ENCODE peak calls at places on chromosomes 12 and 14, in four cellular contexts. N is SK-N-SH, L is K562, M is endothelial cell of umbilical vein. D is an unnamed sample.
A peak's percentile ranks its signal among the peaks of the same experiment; 100 is the strongest.

GRCh38 chr12:99453831-99454538 is 193.6 kb upstream of the GARIN6 start:
- DNase-seq in M (no peak), L (no peak), N (no peak), D (no peak)

GRCh38 chr14:60760209-60760608 is 25.6 kb downstream of the MNAT1 start:
- DNase-seq in L (no peak), N (no peak), M (no peak), D (no peak)

GRCh38 chr12:114165921-114166320 is 199.8 kb upstream of the RBM19 start:
- DNase-seq in N (no peak), L (no peak), M (no peak), D (no peak)

GRCh38 chr12:97561321-97562230 is 99.0 kb downstream of the RMST start:
- DNase-seq in M (no peak), N (no peak), L (no peak), D (no peak)

GRCh38 chr12:50542448-50542847 is 37.7 kb downstream of the DIP2B start:
- DNase-seq in M (no peak), N (no peak), L (no peak), D (no peak)

GRCh38 chr14:60381909-60382308 is 104.0 kb downstream of the C14orf39 start:
- DNase-seq in M (no peak), L (no peak), N (no peak), D (no peak)

GRCh38 chr14:38224328-38224727 is 16.6 kb downstream of the SSTR1 start:
- DNase-seq in M (no peak), N (no peak), L (no peak), D (no peak)

GRCh38 chr12:52442600-52443061 is 8.5 kb upstream of the KRT75 start:
- DNase-seq in N (no peak), M (no peak), L (no peak), D (no peak)

GRCh38 chr12:126952106-126953007 is 1314.6 kb upstream of the TMEM132C start:
- DNase-seq in N (no peak), L (no peak), M (no peak), D (no peak)

GRCh38 chr12:42421844-42422779 is 96.1 kb downstream of the PPHLN1 start:
- DNase-seq in L (peak; percentile 18), N (peak; percentile 37), M (peak; percentile 96), D (no peak)

GRCh38 chr12:6532051-6532926 is 2.0 kb upstream of the GAPDH start:
- DNase-seq in L (peak; percentile 74), M (peak; percentile 90), N (peak; percentile 57), D (no peak)

GRCh38 chr12:107242189-107242588 is 148.8 kb upstream of the CRY1 start:
- DNase-seq in N (no peak), L (no peak), M (peak; percentile 11), D (no peak)

GRCh38 chr12:5789469-5789968 is 155.5 kb downstream of the ANO2 start:
- DNase-seq in M (no peak), N (no peak), L (no peak), D (no peak)

GRCh38 chr12:78888583-78888982 is 24.0 kb downstream of the SYT1 start:
- DNase-seq in M (no peak), L (no peak), N (no peak), D (no peak)

GRCh38 chr12:26126340-26127284 is 1.8 kb upstream of the BHLHE41 start:
- DNase-seq in L (peak; percentile 51), N (peak; percentile 90), M (peak; percentile 64), D (no peak)

GRCh38 chr12:3533703-3534386 is 42.8 kb downstream of the PRMT8 start:
- DNase-seq in L (no peak), N (peak; percentile 59), M (no peak), D (peak; percentile 20)

GRCh38 chr12:1630827-1631591 is 2.0 kb downstream of the WNT5B start:
- DNase-seq in M (no peak), L (no peak), N (peak; percentile 49), D (no peak)
- H3K9ac ChIP-seq in M (no peak overlapping the region), L (peak overlapping the region; percentile 17), N (no peak overlapping the region), D (no peak overlapping the region)

DNA sequence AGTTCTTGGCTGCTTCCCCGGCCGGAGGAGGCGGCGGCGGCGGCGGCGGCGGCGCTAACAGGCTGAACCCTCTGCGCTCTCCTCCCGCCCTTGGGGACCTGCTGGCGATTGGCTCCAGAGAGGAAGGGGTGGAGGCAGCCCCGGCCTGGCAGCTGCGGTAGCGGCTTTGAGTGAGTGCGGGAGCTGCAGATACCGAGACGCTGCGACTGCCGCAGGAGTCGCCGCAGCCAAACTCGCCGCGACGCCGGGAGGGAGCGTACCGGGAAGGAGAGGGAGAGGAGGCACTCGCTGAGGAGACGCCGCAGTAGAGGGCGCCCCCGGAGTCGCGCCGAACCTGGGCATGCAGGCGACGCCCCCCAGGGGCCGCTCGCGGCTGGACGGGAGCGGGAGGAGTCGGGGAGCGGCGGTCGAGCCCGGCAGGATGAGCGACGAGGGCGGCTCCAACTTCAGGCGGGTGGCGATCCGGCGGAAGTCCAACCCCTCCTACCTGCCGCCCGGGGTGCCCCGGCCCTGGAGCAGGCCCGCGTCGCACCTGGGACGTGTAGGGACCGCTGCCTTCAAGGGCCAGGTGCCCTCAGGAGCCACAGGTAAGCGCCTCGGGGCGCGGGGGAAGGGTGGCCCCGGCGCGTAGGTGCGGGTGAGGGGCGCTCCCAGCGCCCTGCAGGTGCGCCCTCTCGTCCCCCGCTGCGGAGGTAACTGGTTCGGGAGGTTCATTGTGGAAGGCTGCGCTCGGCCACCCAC is at the start of gene FGD4:
- DNase-seq in M (peak; percentile 92), N (peak; percentile 94), L (peak; percentile 68), D (no peak)
- TF ChIP-seq POLR2AphosphoS5 in M (peak; percentile 44), N (no peak), L (no peak), D (no peak)

GRCh38 chr12:102959391-102959790 is 1.9 kb downstream of the ASCL1 start:
- DNase-seq in L (no peak), M (no peak), N (no peak), D (no peak)

GRCh38 chr12:102957339-102958050 is at the start of gene ASCL1:
- DNase-seq in L (no peak), N (peak; percentile 83), M (peak; percentile 11), D (no peak)

GRCh38 chr12:102958073-102958829 is 777 bp downstream of the ASCL1 start:
- DNase-seq in M (peak; percentile 35), N (peak; percentile 80), L (no peak), D (no peak)

GRCh38 chr12:102956738-102957338 is 636 bp upstream of the ASCL1 start:
- DNase-seq in L (no peak), N (no peak), M (no peak), D (no peak)

DNA sequence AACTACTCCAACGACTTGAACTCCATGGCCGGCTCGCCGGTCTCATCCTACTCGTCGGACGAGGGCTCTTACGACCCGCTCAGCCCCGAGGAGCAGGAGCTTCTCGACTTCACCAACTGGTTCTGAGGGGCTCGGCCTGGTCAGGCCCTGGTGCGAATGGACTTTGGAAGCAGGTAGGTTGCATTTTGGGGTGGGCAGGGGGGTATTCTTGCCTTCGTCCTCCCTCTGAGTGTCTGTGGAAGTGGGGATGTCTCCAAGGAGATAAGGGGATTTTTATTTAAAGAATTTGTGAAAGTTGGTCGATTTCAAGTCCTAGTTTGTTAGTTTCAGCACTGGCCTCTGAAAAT is 1.3 kb downstream of the ASCL1 start:
- DNase-seq in M (no peak), L (no peak), N (no peak), D (no peak)
- H3K9ac ChIP-seq in M (no peak overlapping the region), L (no peak overlapping the region), N (no peak overlapping the region), D (no peak overlapping the region)

DNA sequence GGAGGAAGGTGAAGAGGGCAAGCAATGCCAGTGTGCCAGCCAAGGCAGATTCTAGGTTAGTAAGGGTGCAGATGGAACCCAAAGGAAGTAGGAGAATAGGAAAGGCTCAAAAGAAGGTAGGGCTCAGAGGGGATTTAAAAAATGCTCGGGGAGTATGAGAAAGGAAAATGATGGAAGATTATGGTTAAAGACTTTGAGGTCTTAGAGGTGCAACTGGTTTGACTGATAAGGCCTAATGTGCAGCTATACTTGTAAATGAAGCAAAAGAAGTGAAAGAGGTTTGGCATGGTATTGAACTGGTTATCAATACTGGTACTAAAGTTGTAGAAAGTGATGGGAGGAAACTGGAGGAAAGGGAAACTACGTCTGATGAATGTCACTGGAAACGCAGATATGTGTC is 94.7 kb downstream of the RPS6KA5 start:
- DNase-seq in N (no peak), L (no peak), M (no peak), D (no peak)
- TF ChIP-seq POLR2AphosphoS5 in N (no peak), L (no peak), M (no peak), D (no peak)

DNA sequence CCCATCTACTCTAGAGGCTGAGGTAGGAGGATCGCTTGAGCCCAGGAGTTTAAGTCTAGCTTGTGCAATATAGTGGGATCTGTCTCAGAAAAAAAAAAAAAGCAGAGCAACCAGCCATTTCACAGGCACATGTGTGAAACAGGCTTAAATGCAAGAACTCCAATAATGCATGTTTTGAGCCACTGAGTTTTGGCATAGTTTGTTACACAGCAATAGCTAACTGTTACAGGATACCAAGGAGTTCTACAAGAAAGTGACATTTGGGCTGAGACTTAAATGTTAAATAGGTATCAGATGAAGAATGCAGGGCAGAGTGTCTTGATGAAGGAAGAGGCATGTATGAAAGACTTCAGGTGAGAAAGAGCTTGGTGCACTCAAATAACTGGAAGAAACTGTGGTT is 240.0 kb upstream of the FOXN3 start:
- DNase-seq in M (no peak), L (no peak), N (no peak), D (no peak)
- H3K9ac ChIP-seq in M (no peak overlapping the region), L (no peak overlapping the region), N (no peak overlapping the region), D (no peak overlapping the region)

GRCh38 chr12:89351489-89352241 is 636 bp downstream of the DUSP6 start:
- DNase-seq in N (peak; percentile 69), L (no peak), M (no peak), D (no peak)
- TF ChIP-seq POLR2AphosphoS5 in N (no peak), L (no peak), M (no peak), D (no peak)

GRCh38 chr14:101790232-101790631 is 28.7 kb downstream of the PPP2R5C start:
- DNase-seq in L (no peak), N (no peak), M (no peak), D (no peak)

GRCh38 chr14:101796479-101796878 is 35.0 kb downstream of the PPP2R5C start:
- DNase-seq in N (no peak), M (no peak), L (no peak), D (no peak)

GRCh38 chr14:101788016-101788695 is 26.6 kb downstream of the PPP2R5C start:
- DNase-seq in M (no peak), N (no peak), L (no peak), D (no peak)

GRCh38 chr14:101789222-101789621 is 27.7 kb downstream of the PPP2R5C start:
- DNase-seq in N (peak; percentile 69), L (no peak), M (no peak), D (no peak)

GRCh38 chr14:101791919-101792572 is 30.5 kb downstream of the PPP2R5C start:
- DNase-seq in L (no peak), M (peak; percentile 63), N (no peak), D (no peak)
- H3K9ac ChIP-seq in L (no peak overlapping the region), M (peak overlapping the region; percentile 31), N (peak overlapping the region; percentile 39), D (peak overlapping the region; percentile 66)